ENCODE peak calls at places on chromosomes 3 and 15, in six cellular contexts. S is gastrocnemius medialis; M is transverse colon; F is AG04450; I is A673; H is CD8-positive, alpha-beta T cell. A is an unnamed sample.
A peak's percentile ranks its signal among the peaks of the same experiment; 100 is the strongest.

GRCh38 chr15:74270854-74271520 is 34.9 kb downstream of the CCDC33 start:
- DNase-seq in F (no peak), H (no peak), I (no peak), S (no peak), M (no peak), A (no peak)

GRCh38 chr3:4337147-4337546 is 34.0 kb downstream of the SETMAR start:
- DNase-seq in F (no peak), M (no peak), I (no peak), S (no peak), H (no peak), A (no peak)

GRCh38 chr3:100335137-100335833 is 728 bp downstream of the NIT2 start:
- DNase-seq in F (no peak), I (peak; percentile 37), H (peak; percentile 5), S (no peak), M (peak; percentile 34), A (peak; percentile 29)

GRCh38 chr15:40550381-40551037 is 14.3 kb downstream of the CCDC32 start:
- DNase-seq in F (no peak), H (no peak), M (no peak), S (no peak), I (no peak), A (no peak)

GRCh38 chr3:176785207-176785606 is 412.1 kb downstream of the TBL1XR1 start:
- DNase-seq in F (no peak), I (no peak), M (no peak), S (no peak), H (no peak), A (no peak)

GRCh38 chr15:83695246-83695645 is 41.3 kb downstream of the ADAMTSL3 start:
- DNase-seq in H (no peak), I (no peak), M (no peak), S (no peak), F (no peak), A (peak; percentile 59)

GRCh38 chr3:185175370-185175987 is 22.6 kb upstream of the C3orf70 start:
- DNase-seq in S (no peak), M (peak; percentile 83), F (no peak), H (no peak), I (peak; percentile 18), A (peak; percentile 88)

GRCh38 chr15:66188464-66188863 is 65.1 kb downstream of the MEGF11 start:
- DNase-seq in H (no peak), S (no peak), F (no peak), M (no peak), I (no peak), A (no peak)

GRCh38 chr15:55589297-55589696 is 1.2 kb upstream of the PYGO1 start:
- DNase-seq in F (no peak), M (no peak), S (no peak), H (no peak), I (no peak), A (no peak)

GRCh38 chr3:81041331-81041730 is 720.1 kb downstream of the GBE1 start:
- DNase-seq in S (no peak), I (no peak), M (no peak), F (no peak), H (no peak), A (no peak)

GRCh38 chr3:16885948-16886683 is 1.4 kb downstream of the PLCL2 start:
- DNase-seq in H (peak; percentile 33), I (no peak), S (no peak), M (no peak), F (no peak), A (no peak)

GRCh38 chr15:89826671-89827655 is 12.3 kb upstream of the ANPEP start:
- DNase-seq in S (no peak), I (no peak), F (no peak), H (no peak), M (no peak), A (no peak)

GRCh38 chr3:35305406-35305805 is 333.9 kb upstream of the ARPP21 start:
- DNase-seq in S (no peak), F (no peak), M (no peak), I (no peak), H (no peak), A (no peak)

GRCh38 chr3:30855390-30855789 is 39.1 kb downstream of the GADL1 start:
- DNase-seq in M (no peak), F (no peak), S (no peak), I (peak; percentile 93), H (no peak), A (no peak)

GRCh38 chr3:101484805-101485620 is 28.0 kb downstream of the SENP7 start:
- DNase-seq in S (no peak), I (no peak), M (no peak), F (peak; percentile 1), H (no peak), A (no peak)

GRCh38 chr3:195909294-195909644 is 918 bp upstream of the TNK2 start:
- DNase-seq in M (peak; percentile 31), H (no peak), F (no peak), S (no peak), I (peak; percentile 48), A (peak; percentile 75)

GRCh38 chr15:62844564-62845235 is 197.8 kb upstream of the TPM1 start:
- DNase-seq in S (no peak), H (no peak), I (no peak), F (no peak), M (no peak), A (peak; percentile 45)

GRCh38 chr3:85524104-85524503 is 565.3 kb downstream of the CADM2 start:
- DNase-seq in S (no peak), M (no peak), H (no peak), F (no peak), I (no peak), A (no peak)

GRCh38 chr15:48358229-48358641 is 27.0 kb downstream of the DUT start:
- DNase-seq in M (no peak), F (no peak), H (no peak), S (no peak), I (peak; percentile 68), A (peak; percentile 61)

GRCh38 chr3:22089284-22089683 is 338.3 kb upstream of the ZNF385D start:
- DNase-seq in I (peak; percentile 1), F (no peak), M (peak; percentile 7), S (no peak), H (no peak), A (peak; percentile 53)

GRCh38 chr15:88803241-88803919 is at the start of gene ACAN:
- DNase-seq in M (no peak), I (no peak), S (no peak), H (no peak), F (no peak), A (no peak)

GRCh38 chr3:127655641-127656040 is 17.1 kb upstream of the ABTB1 start:
- DNase-seq in I (no peak), F (no peak), M (no peak), S (no peak), H (no peak), A (peak; percentile 15)

GRCh38 chr3:38004415-38005075 is 14.0 kb downstream of the VILL start:
- DNase-seq in M (peak; percentile 94), H (peak; percentile 53), S (no peak), I (peak; percentile 44), F (no peak), A (peak; percentile 77)

GRCh38 chr3:34793066-34793465 is 846.3 kb upstream of the ARPP21 start:
- DNase-seq in M (no peak), H (no peak), I (no peak), F (no peak), S (no peak), A (no peak)

GRCh38 chr15:60917469-60918130 is 311.5 kb downstream of the RORA start:
- DNase-seq in I (peak; percentile 27), F (no peak), M (peak; percentile 41), H (no peak), S (peak; percentile 61), A (no peak)

GRCh38 chr3:54321515-54321914 is 199.2 kb downstream of the CACNA2D3 start:
- DNase-seq in F (no peak), H (no peak), M (peak; percentile 14), S (no peak), I (no peak), A (peak; percentile 13)

GRCh38 chr3:106071306-106071705 is 202.5 kb upstream of the CBLB start:
- DNase-seq in M (no peak), S (no peak), H (no peak), F (no peak), I (no peak), A (no peak)

DNA sequence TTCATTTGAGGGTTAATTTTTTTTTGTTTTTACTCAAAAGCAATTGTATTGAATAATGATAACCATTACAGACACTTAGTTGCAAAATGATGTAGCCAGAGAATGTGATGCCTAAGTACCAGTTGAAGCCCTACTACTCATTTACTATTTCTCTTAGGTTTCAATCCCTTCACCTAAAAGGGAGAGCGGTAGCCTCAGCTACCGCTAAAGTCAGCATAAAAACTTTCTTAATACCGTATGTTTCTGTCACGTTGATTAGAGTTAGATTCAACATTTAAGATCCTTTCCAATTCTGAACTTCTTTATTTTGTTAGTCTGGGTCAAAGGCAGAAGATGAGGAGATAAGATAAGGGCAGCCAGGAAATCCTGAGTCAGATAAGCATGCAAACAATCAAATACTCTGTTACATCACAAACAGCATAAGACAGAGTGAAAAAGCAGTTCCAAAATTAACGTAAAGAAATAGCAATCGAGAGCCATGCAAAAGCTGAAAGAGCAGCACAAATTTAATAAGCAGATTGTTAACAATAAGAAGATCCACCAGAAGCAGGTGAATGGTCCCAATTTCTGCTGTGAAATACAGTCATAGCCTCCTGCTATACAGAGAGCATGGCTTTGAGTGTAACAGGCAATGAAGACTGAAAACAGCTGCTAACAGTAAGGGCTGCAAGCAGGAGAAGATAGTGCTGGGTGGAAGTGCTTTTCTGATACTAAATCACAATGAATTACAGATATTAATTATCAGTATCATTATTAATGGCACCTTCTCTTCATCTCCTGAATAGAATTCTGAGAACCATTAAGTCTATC is 3.0 kb downstream of the TMEM207 start:
- DNase-seq in I (peak; percentile 19), S (no peak), M (no peak), F (no peak), H (no peak), A (no peak)
- H3K27ac ChIP-seq in I (no peak overlapping the region), S (no peak overlapping the region), M (no peak overlapping the region), F (no peak overlapping the region), H (no peak overlapping the region), A (no peak overlapping the region)

DNA sequence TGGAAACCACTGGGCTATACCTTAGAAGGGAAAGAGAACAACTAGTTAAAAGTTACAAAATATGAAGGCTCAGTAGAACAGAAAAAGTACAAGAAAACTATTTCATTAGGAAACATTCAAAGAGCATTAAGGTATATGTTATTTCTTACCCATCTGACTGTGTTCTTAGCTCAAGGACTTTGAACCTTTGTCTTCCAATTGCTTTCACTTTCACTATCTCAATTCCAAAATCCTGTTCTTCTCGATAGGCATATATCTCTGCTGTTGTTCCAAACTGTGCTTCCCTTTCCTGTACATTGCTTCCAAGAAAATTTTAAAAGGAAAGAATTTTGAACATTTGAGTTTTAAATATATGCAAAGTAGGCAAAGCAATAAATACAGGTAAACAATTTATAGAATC is 6.9 kb downstream of the CRBN start:
- DNase-seq in F (no peak), H (no peak), M (no peak), S (no peak), I (peak; percentile 6), A (no peak)
- H3K4me3 ChIP-seq in F (no peak overlapping the region), H (no peak overlapping the region), M (no peak overlapping the region), S (no peak overlapping the region), I (peak overlapping the region; percentile 6), A (no peak overlapping the region)

GRCh38 chr3:148075829-148076716 is 621.6 kb upstream of the AGTR1 start:
- DNase-seq in F (peak; percentile 27), M (no peak), H (no peak), I (peak; percentile 75), S (no peak), A (peak; percentile 52)
- TF ChIP-seq CTCF in F (peak; percentile 90), M (peak; percentile 58), H (no peak), I (peak; percentile 87), S (peak; percentile 29), A (peak; percentile 81)

DNA sequence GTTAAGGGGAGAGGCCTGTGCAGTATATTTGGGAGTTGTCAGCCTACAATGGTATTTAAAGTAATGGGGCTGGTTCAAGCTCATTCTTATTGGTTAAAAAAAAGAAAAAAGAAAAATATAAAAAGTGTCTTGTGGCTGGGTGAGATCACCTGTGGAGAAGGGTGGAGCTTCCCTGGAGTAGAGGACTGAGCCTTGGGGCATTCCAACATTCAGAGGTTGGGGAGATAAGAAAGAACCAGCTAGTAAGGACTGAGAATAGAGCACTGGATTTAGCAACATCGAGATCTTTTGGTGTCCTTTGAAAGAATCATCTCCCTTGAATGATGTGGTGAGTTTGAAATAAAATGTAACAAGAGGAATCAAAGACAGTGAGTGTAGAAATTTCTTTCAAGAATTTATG is 5.2 kb downstream of the SLC49A4 start:
- DNase-seq in M (no peak), H (no peak), F (no peak), S (no peak), I (no peak), A (no peak)
- H3K27ac ChIP-seq in M (no peak overlapping the region), H (no peak overlapping the region), F (no peak overlapping the region), S (peak overlapping the region; percentile 51), I (no peak overlapping the region), A (no peak overlapping the region)

A was measured in cardiac muscle cell.